ENCODE peak calls at places on chromosome 5, in five cellular contexts. W, R, T, Z and O are unnamed samples.

GRCh38 chr5:82723168-82723567 is 354.0 kb downstream of the TMEM167A start:
- DNase-seq in T (no peak), R (no peak), Z (no peak), W (no peak), O (no peak)

GRCh38 chr5:168770996-168771395 is 191.8 kb upstream of the PANK3 start:
- DNase-seq in T (no peak), R (no peak), Z (no peak), W (no peak), O (no peak)

GRCh38 chr5:67106626-67107342 is 89.8 kb downstream of the CD180 start:
- DNase-seq in R (no peak), W (no peak), Z (no peak), T (no peak), O (no peak)

GRCh38 chr5:57488308-57488955 is 5.8 kb upstream of the ACTBL2 start:
- DNase-seq in W (no peak), Z (no peak), T (no peak), R (peak), O (no peak)

GRCh38 chr5:135449608-135450007 is 2.5 kb upstream of the DCANP1 start:
- DNase-seq in Z (no peak), T (no peak), W (peak), R (no peak), O (peak)

GRCh38 chr5:40221796-40222195 is 457.9 kb upstream of the PTGER4 start:
- DNase-seq in Z (no peak), R (no peak), T (no peak), W (no peak), O (no peak)

GRCh38 chr5:107831612-107832395 is 161.1 kb upstream of the EFNA5 start:
- DNase-seq in R (no peak), T (no peak), W (no peak), Z (peak), O (no peak)

GRCh38 chr5:172941067-172941516 is 18.1 kb upstream of the RPL26L1 start:
- DNase-seq in R (peak), Z (no peak), W (no peak), T (no peak), O (no peak)

GRCh38 chr5:82174128-82174918 is 103.8 kb downstream of the RPS23 start:
- DNase-seq in T (no peak), Z (peak), W (peak), R (peak), O (peak)

GRCh38 chr5:39691136-39691535 is 266.4 kb upstream of the DAB2 start:
- DNase-seq in R (no peak), W (no peak), Z (no peak), T (no peak), O (no peak)

GRCh38 chr5:10304932-10305331 is 2.8 kb downstream of the CMBL start:
- DNase-seq in W (no peak), T (no peak), R (peak), Z (no peak), O (peak)

GRCh38 chr5:44935262-44935661 is 126.5 kb downstream of the MRPS30 start:
- DNase-seq in R (no peak), Z (no peak), T (no peak), W (no peak), O (no peak)

GRCh38 chr5:179827684-179828083 is 7.0 kb downstream of the SQSTM1 start:
- DNase-seq in T (no peak), W (no peak), Z (no peak), R (peak), O (peak)

GRCh38 chr5:72237415-72237814 is 82.6 kb downstream of the MRPS27 start:
- DNase-seq in Z (no peak), R (no peak), W (no peak), T (no peak), O (no peak)

GRCh38 chr5:38601843-38602424 is 45.5 kb upstream of the LIFR start:
- DNase-seq in W (no peak), R (no peak), Z (no peak), T (no peak), O (no peak)

GRCh38 chr5:153476767-153477166 is 13.7 kb upstream of the GRIA1 start:
- DNase-seq in W (no peak), T (no peak), Z (no peak), R (peak), O (no peak)

GRCh38 chr5:92492908-92493307 is 1088.1 kb downstream of the NR2F1-AS1 start:
- DNase-seq in Z (peak), W (no peak), T (no peak), R (no peak), O (no peak)

GRCh38 chr5:66540078-66540477 is 56.1 kb upstream of the MAST4 start:
- DNase-seq in W (no peak), R (no peak), Z (no peak), T (no peak), O (no peak)

GRCh38 chr5:119341452-119342349 is 14.1 kb upstream of the TNFAIP8 start:
- DNase-seq in Z (no peak), T (no peak), W (no peak), R (no peak), O (no peak)

GRCh38 chr5:20262896-20263295 is 274.9 kb upstream of the CDH18 start:
- DNase-seq in R (no peak), W (no peak), T (no peak), Z (no peak), O (no peak)